ENCODE peak calls at places on chromosomes 11 and 22, in eight cellular contexts. One of them, this sample, is unnamed.

GRCh38 chr11:2771758-2772466 is 72.1 kb upstream of the KCNQ1OT1 start:
- DNase-seq in CD4-positive, alpha-beta T cell: no peak
- DNase-seq in CD8-positive, alpha-beta T cell: peak; percentile 32
- DNase-seq in dorsolateral prefrontal cortex: peak; percentile 34
- DNase-seq in psoas muscle: no peak
- DNase-seq in adrenal gland: peak; percentile 20
- DNase-seq in MM.1S: no peak
- DNase-seq in tibial nerve: peak; percentile 6
- DNase-seq in this sample: no peak

GRCh38 chr11:128207861-128208321 is 379.5 kb downstream of the ETS1 start:
- DNase-seq in CD4-positive, alpha-beta T cell: no peak
- DNase-seq in CD8-positive, alpha-beta T cell: no peak
- DNase-seq in dorsolateral prefrontal cortex: no peak
- DNase-seq in psoas muscle: no peak
- DNase-seq in adrenal gland: no peak
- DNase-seq in MM.1S: no peak
- DNase-seq in tibial nerve: no peak
- DNase-seq in this sample: peak; percentile 44

GRCh38 chr11:106309070-106309684 is 231.7 kb downstream of the AASDHPPT start:
- DNase-seq in CD4-positive, alpha-beta T cell: no peak
- DNase-seq in CD8-positive, alpha-beta T cell: no peak
- DNase-seq in dorsolateral prefrontal cortex: no peak
- DNase-seq in psoas muscle: no peak
- DNase-seq in adrenal gland: no peak
- DNase-seq in MM.1S: no peak
- DNase-seq in tibial nerve: no peak
- DNase-seq in this sample: no peak

GRCh38 chr11:10918698-10919097 is 60.8 kb upstream of the ZBED5 start:
- DNase-seq in CD4-positive, alpha-beta T cell: no peak
- DNase-seq in CD8-positive, alpha-beta T cell: peak; percentile 9
- DNase-seq in dorsolateral prefrontal cortex: no peak
- DNase-seq in psoas muscle: no peak
- DNase-seq in adrenal gland: no peak
- DNase-seq in MM.1S: no peak
- DNase-seq in tibial nerve: no peak
- DNase-seq in this sample: no peak

GRCh38 chr11:35427158-35427557 is 7.8 kb upstream of the SLC1A2 start:
- DNase-seq in CD4-positive, alpha-beta T cell: no peak
- DNase-seq in CD8-positive, alpha-beta T cell: no peak
- DNase-seq in dorsolateral prefrontal cortex: no peak
- DNase-seq in psoas muscle: no peak
- DNase-seq in adrenal gland: no peak
- DNase-seq in MM.1S: no peak
- DNase-seq in tibial nerve: no peak
- DNase-seq in this sample: no peak

GRCh38 chr11:125317416-125317815 is 152.9 kb downstream of the PKNOX2 start:
- DNase-seq in CD4-positive, alpha-beta T cell: no peak
- DNase-seq in CD8-positive, alpha-beta T cell: no peak
- DNase-seq in dorsolateral prefrontal cortex: no peak
- DNase-seq in psoas muscle: no peak
- DNase-seq in adrenal gland: no peak
- DNase-seq in MM.1S: no peak
- DNase-seq in tibial nerve: no peak
- DNase-seq in this sample: no peak

GRCh38 chr22:41288245-41288946 is 2.4 kb upstream of the RANGAP1 start:
- DNase-seq in CD4-positive, alpha-beta T cell: no peak
- DNase-seq in CD8-positive, alpha-beta T cell: no peak
- DNase-seq in dorsolateral prefrontal cortex: no peak
- DNase-seq in psoas muscle: no peak
- DNase-seq in adrenal gland: peak; percentile 47
- DNase-seq in MM.1S: no peak
- DNase-seq in tibial nerve: no peak
- DNase-seq in this sample: peak; percentile 59

GRCh38 chr11:9616042-9616640 is 42.7 kb downstream of the WEE1 start:
- DNase-seq in CD4-positive, alpha-beta T cell: no peak
- DNase-seq in CD8-positive, alpha-beta T cell: no peak
- DNase-seq in dorsolateral prefrontal cortex: no peak
- DNase-seq in psoas muscle: no peak
- DNase-seq in adrenal gland: no peak
- DNase-seq in MM.1S: no peak
- DNase-seq in tibial nerve: no peak
- DNase-seq in this sample: no peak

GRCh38 chr22:48957311-48957986 is 870.2 kb downstream of the BRD1 start:
- DNase-seq in CD4-positive, alpha-beta T cell: no peak
- DNase-seq in CD8-positive, alpha-beta T cell: peak; percentile 40
- DNase-seq in dorsolateral prefrontal cortex: peak; percentile 33
- DNase-seq in psoas muscle: no peak
- DNase-seq in adrenal gland: no peak
- DNase-seq in MM.1S: no peak
- DNase-seq in tibial nerve: no peak
- DNase-seq in this sample: no peak

GRCh38 chr11:108670381-108670930 is 5.6 kb downstream of the DDX10 start:
- DNase-seq in CD4-positive, alpha-beta T cell: no peak
- DNase-seq in CD8-positive, alpha-beta T cell: no peak
- DNase-seq in dorsolateral prefrontal cortex: no peak
- DNase-seq in psoas muscle: no peak
- DNase-seq in adrenal gland: no peak
- DNase-seq in MM.1S: no peak
- DNase-seq in tibial nerve: no peak
- DNase-seq in this sample: no peak

GRCh38 chr11:119427279-119427678 is 4.3 kb upstream of the THY1 start:
- DNase-seq in CD4-positive, alpha-beta T cell: no peak
- DNase-seq in CD8-positive, alpha-beta T cell: no peak
- DNase-seq in dorsolateral prefrontal cortex: no peak
- DNase-seq in psoas muscle: peak; percentile 58
- DNase-seq in adrenal gland: no peak
- DNase-seq in MM.1S: no peak
- DNase-seq in tibial nerve: no peak
- DNase-seq in this sample: no peak

GRCh38 chr11:10350341-10350740 is 45.5 kb downstream of the ADM start:
- DNase-seq in CD4-positive, alpha-beta T cell: no peak
- DNase-seq in CD8-positive, alpha-beta T cell: no peak
- DNase-seq in dorsolateral prefrontal cortex: no peak
- DNase-seq in psoas muscle: no peak
- DNase-seq in adrenal gland: no peak
- DNase-seq in MM.1S: no peak
- DNase-seq in tibial nerve: no peak
- DNase-seq in this sample: no peak

GRCh38 chr11:47399860-47400812 is 8.3 kb upstream of the SLC39A13 start:
- DNase-seq in CD4-positive, alpha-beta T cell: peak; percentile 35
- DNase-seq in CD8-positive, alpha-beta T cell: peak; percentile 74
- DNase-seq in dorsolateral prefrontal cortex: no peak
- DNase-seq in psoas muscle: peak; percentile 33
- DNase-seq in adrenal gland: no peak
- DNase-seq in MM.1S: peak; percentile 21
- DNase-seq in tibial nerve: no peak
- DNase-seq in this sample: no peak

GRCh38 chr11:87970762-87971161 is 204.5 kb downstream of the RAB38 start:
- DNase-seq in CD4-positive, alpha-beta T cell: no peak
- DNase-seq in CD8-positive, alpha-beta T cell: no peak
- DNase-seq in dorsolateral prefrontal cortex: no peak
- DNase-seq in psoas muscle: no peak
- DNase-seq in adrenal gland: no peak
- DNase-seq in MM.1S: no peak
- DNase-seq in tibial nerve: no peak
- DNase-seq in this sample: no peak

GRCh38 chr11:27514558-27514957 is 8.0 kb upstream of the LIN7C start:
- DNase-seq in CD4-positive, alpha-beta T cell: no peak
- DNase-seq in CD8-positive, alpha-beta T cell: no peak
- DNase-seq in dorsolateral prefrontal cortex: no peak
- DNase-seq in psoas muscle: no peak
- DNase-seq in adrenal gland: no peak
- DNase-seq in MM.1S: no peak
- DNase-seq in tibial nerve: no peak
- DNase-seq in this sample: no peak

GRCh38 chr11:28257761-28258160 is 149.6 kb downstream of the METTL15 start:
- DNase-seq in CD4-positive, alpha-beta T cell: no peak
- DNase-seq in CD8-positive, alpha-beta T cell: no peak
- DNase-seq in dorsolateral prefrontal cortex: no peak
- DNase-seq in psoas muscle: no peak
- DNase-seq in adrenal gland: no peak
- DNase-seq in MM.1S: no peak
- DNase-seq in tibial nerve: no peak
- DNase-seq in this sample: no peak

GRCh38 chr11:47477323-47477722 is 28.4 kb upstream of the RAPSN start:
- DNase-seq in CD4-positive, alpha-beta T cell: no peak
- DNase-seq in CD8-positive, alpha-beta T cell: no peak
- DNase-seq in dorsolateral prefrontal cortex: no peak
- DNase-seq in psoas muscle: no peak
- DNase-seq in adrenal gland: peak; percentile 62
- DNase-seq in MM.1S: no peak
- DNase-seq in tibial nerve: no peak
- DNase-seq in this sample: no peak

GRCh38 chr11:108394744-108395284 is 72.5 kb downstream of the C11orf65 start:
- DNase-seq in CD4-positive, alpha-beta T cell: no peak
- DNase-seq in CD8-positive, alpha-beta T cell: no peak
- DNase-seq in dorsolateral prefrontal cortex: no peak
- DNase-seq in psoas muscle: no peak
- DNase-seq in adrenal gland: peak; percentile 30
- DNase-seq in MM.1S: no peak
- DNase-seq in tibial nerve: no peak
- DNase-seq in this sample: no peak

GRCh38 chr11:889686-890475 is 20.7 kb downstream of the CHID1 start:
- DNase-seq in CD4-positive, alpha-beta T cell: no peak
- DNase-seq in CD8-positive, alpha-beta T cell: no peak
- DNase-seq in dorsolateral prefrontal cortex: no peak
- DNase-seq in psoas muscle: no peak
- DNase-seq in adrenal gland: no peak
- DNase-seq in MM.1S: no peak
- DNase-seq in tibial nerve: no peak
- DNase-seq in this sample: no peak

GRCh38 chr11:117678651-117679407 is 118.2 kb downstream of the DSCAML1 start:
- DNase-seq in CD4-positive, alpha-beta T cell: no peak
- DNase-seq in CD8-positive, alpha-beta T cell: no peak
- DNase-seq in dorsolateral prefrontal cortex: peak; percentile 77
- DNase-seq in psoas muscle: no peak
- DNase-seq in adrenal gland: no peak
- DNase-seq in MM.1S: no peak
- DNase-seq in tibial nerve: no peak
- DNase-seq in this sample: no peak

GRCh38 chr22:45524966-45525365 is 22.3 kb downstream of the FBLN1 start:
- DNase-seq in CD4-positive, alpha-beta T cell: no peak
- DNase-seq in CD8-positive, alpha-beta T cell: no peak
- DNase-seq in dorsolateral prefrontal cortex: no peak
- DNase-seq in psoas muscle: no peak
- DNase-seq in adrenal gland: no peak
- DNase-seq in MM.1S: no peak
- DNase-seq in tibial nerve: no peak
- DNase-seq in this sample: no peak
- H3K27ac ChIP-seq in CD4-positive, alpha-beta T cell: no peak overlapping the region
- H3K27ac ChIP-seq in CD8-positive, alpha-beta T cell: no peak overlapping the region
- H3K27ac ChIP-seq in dorsolateral prefrontal cortex: no peak overlapping the region
- H3K27ac ChIP-seq in psoas muscle: no peak overlapping the region
- H3K27ac ChIP-seq in adrenal gland: no peak overlapping the region
- H3K27ac ChIP-seq in MM.1S: no peak overlapping the region
- H3K27ac ChIP-seq in tibial nerve: no peak overlapping the region
- H3K27ac ChIP-seq in this sample: no peak overlapping the region

DNA sequence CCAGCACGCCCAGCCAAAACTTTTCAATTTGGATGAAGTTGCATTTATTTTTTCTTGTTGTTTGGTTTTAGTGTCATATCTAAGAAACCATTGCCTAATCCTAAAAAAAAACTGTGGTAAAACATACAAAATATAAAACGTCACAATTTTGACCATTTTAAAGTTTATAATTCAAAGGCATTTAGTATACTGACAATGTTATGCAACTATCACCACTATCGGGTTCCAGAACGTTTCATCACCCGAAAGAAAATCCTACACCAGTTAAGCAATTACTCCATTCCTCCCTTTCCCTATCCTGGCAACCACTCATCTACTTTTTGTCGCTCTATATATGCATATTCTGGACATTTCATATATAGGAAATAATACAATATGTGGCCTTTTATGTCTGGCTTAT is 30.5 kb upstream of the PHOX2A start:
- DNase-seq in CD4-positive, alpha-beta T cell: no peak
- DNase-seq in CD8-positive, alpha-beta T cell: no peak
- DNase-seq in dorsolateral prefrontal cortex: no peak
- DNase-seq in psoas muscle: no peak
- DNase-seq in adrenal gland: no peak
- DNase-seq in MM.1S: no peak
- DNase-seq in tibial nerve: no peak
- DNase-seq in this sample: no peak
- TF ChIP-seq CTCF in CD4-positive, alpha-beta T cell: no peak
- TF ChIP-seq CTCF in CD8-positive, alpha-beta T cell: no peak
- TF ChIP-seq CTCF in dorsolateral prefrontal cortex: no peak
- TF ChIP-seq CTCF in psoas muscle: no peak
- TF ChIP-seq CTCF in adrenal gland: no peak
- TF ChIP-seq CTCF in MM.1S: no peak
- TF ChIP-seq CTCF in tibial nerve: no peak
- TF ChIP-seq CTCF in this sample: no peak

GRCh38 chr11:102026217-102026616 is 21.0 kb upstream of the CFAP300 start:
- DNase-seq in CD4-positive, alpha-beta T cell: no peak
- DNase-seq in CD8-positive, alpha-beta T cell: no peak
- DNase-seq in dorsolateral prefrontal cortex: no peak
- DNase-seq in psoas muscle: no peak
- DNase-seq in adrenal gland: no peak
- DNase-seq in MM.1S: no peak
- DNase-seq in tibial nerve: no peak
- DNase-seq in this sample: no peak

DNA sequence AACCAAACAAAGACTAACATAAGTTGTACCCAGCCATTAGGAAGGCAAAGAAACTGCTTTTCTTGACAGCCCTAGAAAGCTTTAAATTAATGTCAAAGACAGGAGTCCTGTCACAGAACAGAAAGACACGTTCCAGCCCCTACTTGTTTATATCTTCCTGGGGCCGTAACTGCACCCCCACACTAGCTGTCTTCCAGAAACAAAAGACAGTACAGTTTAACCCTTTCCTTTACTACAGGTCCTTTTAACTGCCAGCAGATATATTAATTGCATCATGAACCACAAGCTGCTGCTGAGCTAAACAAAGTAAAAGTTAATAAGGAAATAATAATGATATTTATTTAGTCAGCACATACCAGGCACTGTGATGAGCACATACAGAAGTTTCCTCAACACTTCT is 20.3 kb upstream of the CFAP300 start:
- DNase-seq in CD4-positive, alpha-beta T cell: no peak
- DNase-seq in CD8-positive, alpha-beta T cell: no peak
- DNase-seq in dorsolateral prefrontal cortex: no peak
- DNase-seq in psoas muscle: no peak
- DNase-seq in adrenal gland: no peak
- DNase-seq in MM.1S: no peak
- DNase-seq in tibial nerve: no peak
- DNase-seq in this sample: no peak
- H3K27ac ChIP-seq in CD4-positive, alpha-beta T cell: no peak overlapping the region
- H3K27ac ChIP-seq in CD8-positive, alpha-beta T cell: no peak overlapping the region
- H3K27ac ChIP-seq in dorsolateral prefrontal cortex: no peak overlapping the region
- H3K27ac ChIP-seq in psoas muscle: no peak overlapping the region
- H3K27ac ChIP-seq in adrenal gland: no peak overlapping the region
- H3K27ac ChIP-seq in MM.1S: no peak overlapping the region
- H3K27ac ChIP-seq in tibial nerve: no peak overlapping the region
- H3K27ac ChIP-seq in this sample: no peak overlapping the region

DNA sequence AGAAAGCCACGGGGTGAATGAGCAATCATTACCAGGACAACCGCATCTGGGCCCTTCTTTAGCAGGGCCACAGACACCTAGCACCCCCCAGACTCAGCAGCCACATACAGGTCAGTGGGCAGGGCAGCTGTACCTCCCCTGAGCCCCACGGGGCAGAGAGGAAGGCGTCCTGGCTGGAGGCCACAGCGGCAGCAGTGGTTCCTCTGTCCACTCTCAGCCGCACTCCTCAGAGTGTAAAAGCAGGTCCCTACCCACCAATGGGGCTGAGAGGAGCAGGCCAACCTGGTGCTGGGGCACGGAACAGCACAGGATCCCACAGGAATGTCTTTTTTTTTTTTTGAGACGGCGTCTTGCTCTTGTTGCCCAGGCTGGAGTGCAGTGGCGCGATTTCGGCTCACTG is 65.5 kb downstream of the APOL1 start:
- DNase-seq in CD4-positive, alpha-beta T cell: no peak
- DNase-seq in CD8-positive, alpha-beta T cell: no peak
- DNase-seq in dorsolateral prefrontal cortex: no peak
- DNase-seq in psoas muscle: no peak
- DNase-seq in adrenal gland: no peak
- DNase-seq in MM.1S: no peak
- DNase-seq in tibial nerve: no peak
- DNase-seq in this sample: no peak
- TF ChIP-seq CTCF in CD4-positive, alpha-beta T cell: no peak
- TF ChIP-seq CTCF in CD8-positive, alpha-beta T cell: no peak
- TF ChIP-seq CTCF in dorsolateral prefrontal cortex: no peak
- TF ChIP-seq CTCF in psoas muscle: no peak
- TF ChIP-seq CTCF in adrenal gland: no peak
- TF ChIP-seq CTCF in MM.1S: no peak
- TF ChIP-seq CTCF in tibial nerve: no peak
- TF ChIP-seq CTCF in this sample: no peak

This sample was measured in AG04450.